ENCODE peak calls at places on chromosomes 4 and X, in nine cellular contexts. O, C, P, B, D, I, N, U and T are unnamed samples.

GRCh38 chr4:185665655-185666054 is 130.3 kb upstream of the PDLIM3 start:
- DNase-seq in C (no peak), O (no peak), N (no peak), D (no peak), I (no peak), U (no peak), B (no peak), P (peak; percentile 46), T (no peak)

GRCh38 chr4:42420120-42420519 is 22.8 kb downstream of the SHISA3 start:
- DNase-seq in U (no peak), O (no peak), C (no peak), I (no peak), P (no peak), B (no peak), N (no peak), D (no peak), T (no peak)

GRCh38 chr4:170005472-170005871 is 20.7 kb downstream of the MFAP3L start:
- DNase-seq in P (no peak), N (no peak), D (peak; percentile 79), C (no peak), U (peak; percentile 74), O (no peak), I (no peak), B (no peak), T (no peak)

GRCh38 chr4:169640261-169640880 is 20.0 kb downstream of the CLCN3 start:
- DNase-seq in N (peak; percentile 92), B (no peak), D (no peak), O (no peak), U (no peak), I (no peak), C (peak; percentile 86), P (no peak), T (peak; percentile 73)

GRCh38 chrX:135522878-135523693 is 2.6 kb downstream of the INTS6L start:
- DNase-seq in N (no peak), U (no peak), C (no peak), O (no peak), D (no peak), P (no peak), I (no peak), B (no peak), T (no peak)

GRCh38 chr4:35252866-35253265 is 991.4 kb downstream of the ARAP2 start:
- DNase-seq in B (no peak), O (no peak), N (no peak), P (no peak), D (no peak), U (no peak), I (no peak), C (no peak), T (no peak)

GRCh38 chrX:444305-444704 is 57.6 kb upstream of the PPP2R3B start:
- DNase-seq in P (no peak), C (no peak), D (no peak), B (no peak), U (no peak), O (no peak), N (no peak), I (peak; percentile 23), T (no peak)

GRCh38 chr4:3484057-3484973 is 21.2 kb downstream of the DOK7 start:
- DNase-seq in I (no peak), D (no peak), C (no peak), B (no peak), O (no peak), P (no peak), N (no peak), U (peak; percentile 6), T (no peak)

GRCh38 chrX:84046403-84046984 is 141.5 kb downstream of the RPS6KA6 start:
- DNase-seq in I (no peak), C (peak; percentile 58), B (peak; percentile 0), P (peak; percentile 71), O (no peak), N (peak; percentile 37), D (no peak), U (peak; percentile 64), T (no peak)

GRCh38 chrX:68686684-68687045 is 39.2 kb downstream of the STARD8 start:
- DNase-seq in B (no peak), I (peak; percentile 19), O (no peak), P (no peak), N (peak; percentile 45), U (no peak), C (peak; percentile 14), D (peak; percentile 61), T (no peak)

GRCh38 chr4:185638093-185638492 is 102.8 kb upstream of the PDLIM3 start:
- DNase-seq in U (no peak), I (no peak), N (no peak), O (no peak), B (no peak), P (no peak), C (no peak), D (no peak), T (no peak)

GRCh38 chr4:99008051-99008450 is 12.5 kb downstream of the METAP1 start:
- DNase-seq in P (no peak), O (no peak), D (no peak), I (no peak), U (no peak), B (no peak), N (no peak), C (no peak), T (no peak)

GRCh38 chrX:72659726-72660125 is 54.4 kb downstream of the PHKA1 start:
- DNase-seq in D (no peak), P (no peak), I (no peak), C (no peak), B (no peak), N (no peak), O (no peak), U (no peak), T (no peak)

GRCh38 chr4:3215733-3216132 is 33.2 kb upstream of the MSANTD1 start:
- DNase-seq in C (no peak), N (no peak), U (no peak), I (no peak), O (peak; percentile 52), D (no peak), P (no peak), B (no peak), T (no peak)

GRCh38 chrX:103629295-103630170 is 758 bp downstream of the TCEAL1 start:
- DNase-seq in D (peak; percentile 80), C (peak; percentile 82), O (peak; percentile 89), I (peak; percentile 11), B (peak; percentile 48), U (peak; percentile 38), N (peak; percentile 73), P (peak; percentile 95), T (no peak)

GRCh38 chrX:132774312-132774711 is 184.1 kb downstream of the HS6ST2 start:
- DNase-seq in I (no peak), O (no peak), C (no peak), B (no peak), P (no peak), D (no peak), N (no peak), U (no peak), T (no peak)

GRCh38 chr4:137611998-137612700 is 79.9 kb upstream of the PCDH18 start:
- DNase-seq in U (no peak), N (peak; percentile 34), I (no peak), D (no peak), B (no peak), C (peak; percentile 51), O (no peak), P (no peak), T (no peak)

GRCh38 chrX:10176121-10177003 is 19.6 kb downstream of the CLCN4 start:
- DNase-seq in B (no peak), N (no peak), D (no peak), U (no peak), C (no peak), O (no peak), P (no peak), I (no peak), T (no peak)

GRCh38 chr4:185896832-185897475 is 85.0 kb upstream of the SORBS2 start:
- DNase-seq in B (no peak), U (no peak), O (no peak), D (no peak), N (no peak), C (no peak), P (no peak), I (no peak), T (no peak)

GRCh38 chr4:7676376-7676775 is 241.6 kb upstream of the PSAPL1 start:
- DNase-seq in O (no peak), I (no peak), C (no peak), N (no peak), P (no peak), U (no peak), D (no peak), B (no peak), T (no peak)

GRCh38 chrX:16278927-16279326 is 111.6 kb downstream of the MAGEB17 start:
- DNase-seq in N (no peak), I (no peak), P (peak; percentile 88), D (no peak), U (peak; percentile 4), B (no peak), O (no peak), C (no peak), T (no peak)

GRCh38 chr4:105277702-105278101 is 131.0 kb downstream of the TET2 start:
- DNase-seq in U (peak; percentile 74), O (no peak), C (no peak), I (no peak), N (no peak), P (no peak), B (no peak), D (no peak), T (no peak)

GRCh38 chr4:55173580-55173979 is 48.2 kb upstream of the KDR start:
- DNase-seq in C (peak; percentile 55), I (no peak), B (no peak), D (no peak), P (no peak), O (no peak), U (no peak), N (peak; percentile 86), T (no peak)

GRCh38 chrX:44795945-44796450 is 47.8 kb upstream of the DUSP21 start:
- DNase-seq in O (no peak), P (no peak), N (no peak), I (no peak), U (no peak), D (no peak), C (no peak), B (no peak), T (no peak)

GRCh38 chr4:41256131-41256739 is 493 bp upstream of the UCHL1 start:
- DNase-seq in U (peak; percentile 44), D (no peak), B (peak; percentile 9), P (peak; percentile 72), I (no peak), C (peak; percentile 65), N (no peak), O (no peak), T (peak; percentile 42)

GRCh38 chr4:119041951-119042560 is 93.6 kb upstream of the MYOZ2 start:
- DNase-seq in B (peak; percentile 39), O (no peak), I (peak; percentile 44), P (peak; percentile 83), D (peak; percentile 70), U (peak; percentile 76), N (peak; percentile 84), C (peak; percentile 90), T (peak; percentile 44)

GRCh38 chr4:165368114-165368513 is 10.7 kb upstream of the CPE start:
- DNase-seq in N (no peak), D (no peak), B (no peak), I (no peak), P (no peak), C (no peak), U (peak; percentile 10), O (no peak), T (no peak)

GRCh38 chr4:160510925-160511324 is 1408.0 kb downstream of the RAPGEF2 start:
- DNase-seq in P (no peak), U (no peak), D (no peak), B (no peak), I (no peak), N (peak; percentile 26), C (no peak), O (no peak), T (no peak)

GRCh38 chr4:39030726-39031125 is 1.5 kb downstream of the TMEM156 start:
- DNase-seq in P (no peak), B (no peak), D (no peak), U (no peak), I (no peak), N (no peak), C (peak; percentile 36), O (no peak), T (no peak)

GRCh38 chr4:125520258-125520990 is 205.7 kb downstream of the FAT4 start:
- DNase-seq in B (no peak), I (no peak), O (no peak), C (peak; percentile 6), D (no peak), N (no peak), P (no peak), U (no peak), T (no peak)

GRCh38 chr4:2484993-2485392 is 16.1 kb downstream of the RNF4 start:
- DNase-seq in U (no peak), D (peak; percentile 31), B (no peak), I (peak; percentile 69), N (peak; percentile 49), O (peak; percentile 93), P (peak; percentile 60), C (peak; percentile 84), T (no peak)